ENCODE peak calls at places on chromosomes 13 and 19, in ten cellular contexts. One of them, this sample, is unnamed. For H3K9me3, the result is how much of the 10 kb centered on the place peaks cover.

GRCh38 chr13:77521595-77522367 is 13.7 kb upstream of the SCEL start:
- DNase-seq in adrenal gland: no peak
- DNase-seq in CD8-positive, alpha-beta memory T cell: no peak
- DNase-seq in psoas muscle: no peak
- DNase-seq in testis: no peak
- DNase-seq in transverse colon: no peak
- DNase-seq in vagina: no peak
- DNase-seq in cardiac muscle cell: no peak
- DNase-seq in CD8-positive, alpha-beta T cell: no peak
- DNase-seq in colonic mucosa: no peak
- DNase-seq in this sample: no peak

GRCh38 chr19:35718345-35719041 is 690 bp downstream of the KMT2B start:
- DNase-seq in adrenal gland: peak
- DNase-seq in CD8-positive, alpha-beta memory T cell: peak
- DNase-seq in psoas muscle: peak
- DNase-seq in testis: peak
- DNase-seq in transverse colon: peak
- DNase-seq in vagina: no peak
- DNase-seq in cardiac muscle cell: peak
- DNase-seq in CD8-positive, alpha-beta T cell: peak
- DNase-seq in colonic mucosa: peak
- DNase-seq in this sample: no peak

GRCh38 chr19:15633122-15633521 is 7.6 kb upstream of the CYP4F3 start:
- DNase-seq in adrenal gland: no peak
- DNase-seq in CD8-positive, alpha-beta memory T cell: no peak
- DNase-seq in psoas muscle: no peak
- DNase-seq in testis: no peak
- DNase-seq in transverse colon: no peak
- DNase-seq in vagina: no peak
- DNase-seq in cardiac muscle cell: no peak
- DNase-seq in CD8-positive, alpha-beta T cell: no peak
- DNase-seq in colonic mucosa: no peak
- DNase-seq in this sample: no peak

GRCh38 chr13:27269114-27269665 is 1.4 kb upstream of the RASL11A start:
- DNase-seq in adrenal gland: no peak
- DNase-seq in CD8-positive, alpha-beta memory T cell: no peak
- DNase-seq in psoas muscle: no peak
- DNase-seq in testis: no peak
- DNase-seq in transverse colon: no peak
- DNase-seq in vagina: no peak
- DNase-seq in cardiac muscle cell: no peak
- DNase-seq in CD8-positive, alpha-beta T cell: no peak
- DNase-seq in colonic mucosa: no peak
- DNase-seq in this sample: no peak

GRCh38 chr19:46766569-46767317 is 20.5 kb upstream of the STRN4 start:
- DNase-seq in adrenal gland: peak
- DNase-seq in CD8-positive, alpha-beta memory T cell: peak
- DNase-seq in psoas muscle: peak
- DNase-seq in testis: peak
- DNase-seq in transverse colon: peak
- DNase-seq in vagina: no peak
- DNase-seq in cardiac muscle cell: peak
- DNase-seq in CD8-positive, alpha-beta T cell: peak
- DNase-seq in colonic mucosa: peak
- DNase-seq in this sample: peak

GRCh38 chr13:21639604-21640003 is 31.3 kb upstream of the FGF9 start:
- DNase-seq in adrenal gland: no peak
- DNase-seq in CD8-positive, alpha-beta memory T cell: no peak
- DNase-seq in psoas muscle: no peak
- DNase-seq in testis: no peak
- DNase-seq in transverse colon: no peak
- DNase-seq in vagina: no peak
- DNase-seq in cardiac muscle cell: no peak
- DNase-seq in CD8-positive, alpha-beta T cell: no peak
- DNase-seq in colonic mucosa: no peak
- DNase-seq in this sample: no peak

GRCh38 chr13:41978007-41978406 is 17.1 kb upstream of the VWA8 start:
- DNase-seq in adrenal gland: no peak
- DNase-seq in CD8-positive, alpha-beta memory T cell: no peak
- DNase-seq in psoas muscle: no peak
- DNase-seq in testis: no peak
- DNase-seq in transverse colon: no peak
- DNase-seq in vagina: no peak
- DNase-seq in cardiac muscle cell: no peak
- DNase-seq in CD8-positive, alpha-beta T cell: no peak
- DNase-seq in colonic mucosa: no peak
- DNase-seq in this sample: no peak

GRCh38 chr13:73809561-73809960 is 324.6 kb downstream of the KLF12 start:
- DNase-seq in adrenal gland: no peak
- DNase-seq in CD8-positive, alpha-beta memory T cell: no peak
- DNase-seq in psoas muscle: no peak
- DNase-seq in testis: no peak
- DNase-seq in transverse colon: no peak
- DNase-seq in vagina: no peak
- DNase-seq in cardiac muscle cell: no peak
- DNase-seq in CD8-positive, alpha-beta T cell: no peak
- DNase-seq in colonic mucosa: no peak
- DNase-seq in this sample: no peak

GRCh38 chr13:44768775-44769578 is 192.8 kb upstream of the TSC22D1 start:
- DNase-seq in adrenal gland: no peak
- DNase-seq in CD8-positive, alpha-beta memory T cell: no peak
- DNase-seq in psoas muscle: no peak
- DNase-seq in testis: no peak
- DNase-seq in transverse colon: no peak
- DNase-seq in vagina: no peak
- DNase-seq in cardiac muscle cell: no peak
- DNase-seq in CD8-positive, alpha-beta T cell: no peak
- DNase-seq in colonic mucosa: no peak
- DNase-seq in this sample: no peak

GRCh38 chr13:77219401-77219800 is 107.5 kb downstream of the MYCBP2 start:
- DNase-seq in adrenal gland: no peak
- DNase-seq in CD8-positive, alpha-beta memory T cell: no peak
- DNase-seq in psoas muscle: no peak
- DNase-seq in testis: no peak
- DNase-seq in transverse colon: no peak
- DNase-seq in vagina: no peak
- DNase-seq in cardiac muscle cell: no peak
- DNase-seq in CD8-positive, alpha-beta T cell: no peak
- DNase-seq in colonic mucosa: no peak
- DNase-seq in this sample: no peak

GRCh38 chr13:109687559-109688448 is 98.6 kb downstream of the IRS2 start:
- DNase-seq in adrenal gland: no peak
- DNase-seq in CD8-positive, alpha-beta memory T cell: no peak
- DNase-seq in psoas muscle: no peak
- DNase-seq in testis: no peak
- DNase-seq in transverse colon: peak
- DNase-seq in vagina: no peak
- DNase-seq in cardiac muscle cell: no peak
- DNase-seq in CD8-positive, alpha-beta T cell: no peak
- DNase-seq in colonic mucosa: peak
- DNase-seq in this sample: no peak

GRCh38 chr19:10861118-10861651 is 10.2 kb upstream of the CARM1 start:
- DNase-seq in adrenal gland: peak
- DNase-seq in CD8-positive, alpha-beta memory T cell: no peak
- DNase-seq in psoas muscle: no peak
- DNase-seq in testis: peak
- DNase-seq in transverse colon: peak
- DNase-seq in vagina: no peak
- DNase-seq in cardiac muscle cell: peak
- DNase-seq in CD8-positive, alpha-beta T cell: peak
- DNase-seq in colonic mucosa: peak
- DNase-seq in this sample: no peak

GRCh38 chr19:16777811-16778210 is 51.4 kb upstream of the SIN3B start:
- DNase-seq in adrenal gland: no peak
- DNase-seq in CD8-positive, alpha-beta memory T cell: no peak
- DNase-seq in psoas muscle: no peak
- DNase-seq in testis: no peak
- DNase-seq in transverse colon: no peak
- DNase-seq in vagina: no peak
- DNase-seq in cardiac muscle cell: no peak
- DNase-seq in CD8-positive, alpha-beta T cell: no peak
- DNase-seq in colonic mucosa: no peak
- DNase-seq in this sample: no peak

GRCh38 chr19:16772841-16773240 is 53.2 kb downstream of the NWD1 start:
- DNase-seq in adrenal gland: no peak
- DNase-seq in CD8-positive, alpha-beta memory T cell: no peak
- DNase-seq in psoas muscle: no peak
- DNase-seq in testis: no peak
- DNase-seq in transverse colon: no peak
- DNase-seq in vagina: no peak
- DNase-seq in cardiac muscle cell: no peak
- DNase-seq in CD8-positive, alpha-beta T cell: no peak
- DNase-seq in colonic mucosa: no peak
- DNase-seq in this sample: no peak

GRCh38 chr19:16771618-16772017 is 52.0 kb downstream of the NWD1 start:
- DNase-seq in adrenal gland: peak
- DNase-seq in CD8-positive, alpha-beta memory T cell: peak
- DNase-seq in psoas muscle: peak
- DNase-seq in testis: peak
- DNase-seq in transverse colon: peak
- DNase-seq in vagina: no peak
- DNase-seq in cardiac muscle cell: peak
- DNase-seq in CD8-positive, alpha-beta T cell: peak
- DNase-seq in colonic mucosa: peak
- DNase-seq in this sample: peak

GRCh38 chr19:16773259-16773658 is 53.6 kb downstream of the NWD1 start:
- DNase-seq in adrenal gland: no peak
- DNase-seq in CD8-positive, alpha-beta memory T cell: no peak
- DNase-seq in psoas muscle: no peak
- DNase-seq in testis: no peak
- DNase-seq in transverse colon: no peak
- DNase-seq in vagina: no peak
- DNase-seq in cardiac muscle cell: no peak
- DNase-seq in CD8-positive, alpha-beta T cell: no peak
- DNase-seq in colonic mucosa: no peak
- DNase-seq in this sample: no peak

GRCh38 chr19:16773939-16774338 is 54.3 kb downstream of the NWD1 start:
- DNase-seq in adrenal gland: no peak
- DNase-seq in CD8-positive, alpha-beta memory T cell: no peak
- DNase-seq in psoas muscle: no peak
- DNase-seq in testis: no peak
- DNase-seq in transverse colon: no peak
- DNase-seq in vagina: no peak
- DNase-seq in cardiac muscle cell: no peak
- DNase-seq in CD8-positive, alpha-beta T cell: no peak
- DNase-seq in colonic mucosa: no peak
- DNase-seq in this sample: no peak
- H3K9me3 ChIP-seq in adrenal gland: under half
- H3K9me3 ChIP-seq in CD8-positive, alpha-beta memory T cell: under half
- H3K9me3 ChIP-seq in psoas muscle: under half
- H3K9me3 ChIP-seq in testis: under half
- H3K9me3 ChIP-seq in transverse colon: under half
- H3K9me3 ChIP-seq in vagina: under half
- H3K9me3 ChIP-seq in cardiac muscle cell: under half
- H3K9me3 ChIP-seq in CD8-positive, alpha-beta T cell: under half
- H3K9me3 ChIP-seq in colonic mucosa: under half
- H3K9me3 ChIP-seq in this sample: under half

DNA sequence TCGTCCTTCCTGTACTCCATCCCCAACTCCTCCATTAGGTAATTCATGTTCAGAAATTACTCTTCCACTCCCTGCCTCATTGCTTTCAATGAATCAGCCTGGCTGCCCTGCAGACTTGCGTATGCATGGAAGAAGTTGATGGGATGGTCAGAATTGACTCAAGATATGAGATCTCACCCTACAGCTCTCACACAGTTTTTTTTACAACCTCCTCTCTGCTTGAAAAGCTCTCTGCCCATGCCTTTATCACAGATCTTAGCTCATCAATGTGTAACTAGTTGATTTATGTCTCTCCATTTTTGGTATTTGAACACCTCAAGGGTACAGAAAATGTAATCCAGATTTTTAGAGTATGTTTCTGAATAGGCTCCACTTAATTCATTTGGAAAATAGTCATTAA is 506.8 kb downstream of the TBC1D4 start:
- DNase-seq in adrenal gland: no peak
- DNase-seq in CD8-positive, alpha-beta memory T cell: no peak
- DNase-seq in psoas muscle: no peak
- DNase-seq in testis: no peak
- DNase-seq in transverse colon: no peak
- DNase-seq in vagina: no peak
- DNase-seq in cardiac muscle cell: no peak
- DNase-seq in CD8-positive, alpha-beta T cell: no peak
- DNase-seq in colonic mucosa: no peak
- DNase-seq in this sample: no peak
- H3K9me3 ChIP-seq in adrenal gland: under half
- H3K9me3 ChIP-seq in CD8-positive, alpha-beta memory T cell: under half
- H3K9me3 ChIP-seq in psoas muscle: under half
- H3K9me3 ChIP-seq in testis: under half
- H3K9me3 ChIP-seq in transverse colon: under half
- H3K9me3 ChIP-seq in vagina: under half
- H3K9me3 ChIP-seq in cardiac muscle cell: under half
- H3K9me3 ChIP-seq in CD8-positive, alpha-beta T cell: under half
- H3K9me3 ChIP-seq in colonic mucosa: under half
- H3K9me3 ChIP-seq in this sample: under half

GRCh38 chr19:55907746-55908145 is 24.4 kb downstream of the NLRP13 start:
- DNase-seq in adrenal gland: no peak
- DNase-seq in CD8-positive, alpha-beta memory T cell: no peak
- DNase-seq in psoas muscle: no peak
- DNase-seq in testis: no peak
- DNase-seq in transverse colon: no peak
- DNase-seq in vagina: peak
- DNase-seq in cardiac muscle cell: no peak
- DNase-seq in CD8-positive, alpha-beta T cell: no peak
- DNase-seq in colonic mucosa: no peak
- DNase-seq in this sample: no peak
- H3K9me3 ChIP-seq in adrenal gland: under half
- H3K9me3 ChIP-seq in CD8-positive, alpha-beta memory T cell: under half
- H3K9me3 ChIP-seq in psoas muscle: under half
- H3K9me3 ChIP-seq in testis: under half
- H3K9me3 ChIP-seq in transverse colon: under half
- H3K9me3 ChIP-seq in vagina: under half
- H3K9me3 ChIP-seq in cardiac muscle cell: under half
- H3K9me3 ChIP-seq in CD8-positive, alpha-beta T cell: under half
- H3K9me3 ChIP-seq in colonic mucosa: under half
- H3K9me3 ChIP-seq in this sample: under half

DNA sequence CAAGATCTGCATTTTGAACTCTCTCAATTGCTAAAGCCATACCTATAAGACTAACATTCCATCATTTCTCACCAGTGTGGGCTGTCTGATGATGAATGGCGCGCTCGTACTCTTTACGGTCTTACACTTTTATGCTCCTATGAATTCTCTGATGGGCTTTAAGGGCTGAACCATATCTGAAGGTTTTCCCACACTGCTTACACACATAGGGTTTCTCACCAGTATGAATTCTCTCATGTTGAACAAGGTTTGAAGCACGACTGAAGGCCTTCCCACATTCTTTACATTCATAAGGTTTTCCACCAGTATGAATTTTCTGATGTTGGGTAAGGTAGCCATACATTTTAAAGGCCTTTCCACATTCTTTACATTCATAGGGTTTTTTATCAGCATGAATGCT is 18.8 kb upstream of the ZNF607 start:
- DNase-seq in adrenal gland: no peak
- DNase-seq in CD8-positive, alpha-beta memory T cell: no peak
- DNase-seq in psoas muscle: no peak
- DNase-seq in testis: no peak
- DNase-seq in transverse colon: no peak
- DNase-seq in vagina: no peak
- DNase-seq in cardiac muscle cell: no peak
- DNase-seq in CD8-positive, alpha-beta T cell: no peak
- DNase-seq in colonic mucosa: no peak
- DNase-seq in this sample: no peak
- H3K9me3 ChIP-seq in adrenal gland: under half
- H3K9me3 ChIP-seq in CD8-positive, alpha-beta memory T cell: under half
- H3K9me3 ChIP-seq in psoas muscle: half or more
- H3K9me3 ChIP-seq in testis: under half
- H3K9me3 ChIP-seq in transverse colon: half or more
- H3K9me3 ChIP-seq in vagina: under half
- H3K9me3 ChIP-seq in cardiac muscle cell: under half
- H3K9me3 ChIP-seq in CD8-positive, alpha-beta T cell: half or more
- H3K9me3 ChIP-seq in colonic mucosa: under half
- H3K9me3 ChIP-seq in this sample: under half